ENCODE peak calls at places on chromosomes 16 and 17, in five cellular contexts. K, Q, J, B and A are unnamed samples.

GRCh38 chr17:49552070-49552751 is 23.5 kb upstream of the NXPH3 start:
- DNase-seq in K (no peak), Q (no peak), J (no peak), B (no peak), A (no peak)

GRCh38 chr17:60941028-60941427 is 263.4 kb downstream of the BCAS3 start:
- DNase-seq in K (no peak), Q (peak; percentile 86), J (peak; percentile 93), B (peak; percentile 45), A (peak; percentile 92)

GRCh38 chr17:76667356-76667755 is 23.8 kb upstream of the ST6GALNAC1 start:
- DNase-seq in K (no peak), Q (no peak), J (no peak), B (no peak), A (no peak)

GRCh38 chr16:16797239-16797638 is 418.3 kb downstream of the NPIPA7 start:
- DNase-seq in K (peak; percentile 59), Q (no peak), J (no peak), B (no peak), A (no peak)

GRCh38 chr16:57807252-57807967 is 5.1 kb upstream of the KIFC3 start:
- DNase-seq in K (no peak), Q (no peak), J (no peak), B (no peak), A (no peak)

GRCh38 chr17:42061641-42062487 is 11.5 kb upstream of the C17orf113 start:
- DNase-seq in K (no peak), Q (no peak), J (no peak), B (no peak), A (no peak)

GRCh38 chr17:386145-386876 is 33.7 kb upstream of the RPH3AL start:
- DNase-seq in K (peak; percentile 93), Q (no peak), J (no peak), B (peak; percentile 42), A (peak; percentile 21)

GRCh38 chr16:57029161-57030160 is 40.1 kb downstream of the NLRC5 start:
- DNase-seq in K (no peak), Q (no peak), J (peak; percentile 31), B (no peak), A (peak; percentile 48)

GRCh38 chr17:38873646-38874380 is 4.0 kb downstream of the LASP1 start:
- DNase-seq in K (peak; percentile 4), Q (no peak), J (no peak), B (no peak), A (no peak)

GRCh38 chr17:16384557-16384956 is 3.7 kb downstream of the UBB start:
- DNase-seq in K (no peak), Q (no peak), J (no peak), B (no peak), A (no peak)

GRCh38 chr17:74761931-74762330 is 13.5 kb downstream of the NHERF1 start:
- DNase-seq in K (no peak), Q (no peak), J (no peak), B (no peak), A (no peak)

GRCh38 chr16:50699345-50700159 is 6.1 kb downstream of the NOD2 start:
- DNase-seq in K (no peak), Q (no peak), J (no peak), B (peak; percentile 68), A (peak; percentile 31)

GRCh38 chr17:5758651-5759050 is 174.3 kb upstream of the NLRP1 start:
- DNase-seq in K (peak; percentile 39), Q (no peak), J (peak; percentile 27), B (no peak), A (peak; percentile 63)

GRCh38 chr17:64053101-64053500 is 32.7 kb upstream of the ICAM2 start:
- DNase-seq in K (no peak), Q (no peak), J (no peak), B (no peak), A (no peak)

GRCh38 chr17:36610472-36610871 is 9.1 kb downstream of the MRM1 start:
- DNase-seq in K (no peak), Q (no peak), J (no peak), B (no peak), A (no peak)

GRCh38 chr17:36611345-36612072 is 10.1 kb downstream of the MRM1 start:
- DNase-seq in K (no peak), Q (peak; percentile 37), J (peak; percentile 86), B (no peak), A (peak; percentile 76)

GRCh38 chr17:36608280-36608679 is 6.9 kb downstream of the MRM1 start:
- DNase-seq in K (no peak), Q (no peak), J (no peak), B (no peak), A (no peak)

GRCh38 chr17:36608794-36609497 is 7.6 kb downstream of the MRM1 start:
- DNase-seq in K (peak; percentile 69), Q (peak; percentile 29), J (peak; percentile 73), B (no peak), A (peak; percentile 79)

DNA sequence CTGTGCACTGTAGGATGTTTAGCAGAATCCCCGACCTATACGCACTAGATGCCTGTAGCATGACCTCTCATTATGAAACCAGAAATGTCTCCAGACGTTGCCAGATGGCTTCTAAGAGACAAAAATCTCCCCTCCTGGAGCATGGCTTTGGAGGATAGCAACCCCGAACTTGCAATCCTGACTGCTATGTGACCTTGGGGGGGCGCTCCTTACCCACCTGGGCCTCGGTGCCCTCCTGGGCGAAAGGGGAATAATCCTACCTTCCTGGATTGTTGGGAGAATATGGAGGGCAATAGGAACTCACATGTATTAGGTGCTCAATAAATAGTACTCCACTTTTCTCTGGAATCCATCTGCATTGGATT is 8.1 kb downstream of the MRM1 start:
- DNase-seq in K (no peak), Q (no peak), J (no peak), B (no peak), A (no peak)
- TF ChIP-seq CTCF in K (no peak), Q (no peak), J (no peak), B (no peak), A (no peak)

DNA sequence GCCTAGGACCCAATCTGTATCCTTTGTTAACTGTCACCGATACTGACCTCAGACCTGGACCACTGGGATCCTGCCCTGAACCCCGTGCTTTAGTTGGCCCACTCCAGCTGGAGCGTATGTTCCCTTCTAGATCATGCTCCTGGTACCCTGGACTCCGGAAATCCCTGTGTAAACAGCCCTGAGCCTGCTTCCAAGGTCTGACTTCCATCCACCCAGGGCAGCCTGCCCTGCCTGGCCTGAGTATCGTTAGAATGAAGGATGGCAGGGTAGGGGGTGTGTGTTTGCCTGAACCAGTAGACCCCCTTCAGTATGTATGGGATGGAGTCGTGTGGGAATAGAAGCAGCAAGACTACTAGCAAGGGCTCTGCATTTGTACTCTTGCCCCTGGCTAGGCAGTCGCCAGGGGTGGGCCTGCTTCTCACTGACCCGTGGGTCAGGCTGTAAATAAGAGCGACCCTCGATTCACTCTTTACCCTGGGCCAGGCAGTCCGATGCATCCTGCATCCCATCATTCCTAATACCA is 691 bp upstream of the TMEM98 start:
- DNase-seq in K (no peak), Q (no peak), J (no peak), B (no peak), A (no peak)
- H3K4me3 ChIP-seq in K (peak overlapping the region; percentile 77), Q (peak overlapping the region; percentile 68), J (peak overlapping the region; percentile 71), B (peak overlapping the region; percentile 59), A (peak overlapping the region; percentile 63)

GRCh38 chr16:63461248-63461841 is 1425.1 kb upstream of the CDH8 start:
- DNase-seq in K (peak; percentile 73), Q (no peak), J (peak; percentile 33), B (no peak), A (peak; percentile 81)
- TF ChIP-seq CTCF in K (peak; percentile 86), Q (peak; percentile 38), J (no peak), B (no peak), A (peak; percentile 57)

DNA sequence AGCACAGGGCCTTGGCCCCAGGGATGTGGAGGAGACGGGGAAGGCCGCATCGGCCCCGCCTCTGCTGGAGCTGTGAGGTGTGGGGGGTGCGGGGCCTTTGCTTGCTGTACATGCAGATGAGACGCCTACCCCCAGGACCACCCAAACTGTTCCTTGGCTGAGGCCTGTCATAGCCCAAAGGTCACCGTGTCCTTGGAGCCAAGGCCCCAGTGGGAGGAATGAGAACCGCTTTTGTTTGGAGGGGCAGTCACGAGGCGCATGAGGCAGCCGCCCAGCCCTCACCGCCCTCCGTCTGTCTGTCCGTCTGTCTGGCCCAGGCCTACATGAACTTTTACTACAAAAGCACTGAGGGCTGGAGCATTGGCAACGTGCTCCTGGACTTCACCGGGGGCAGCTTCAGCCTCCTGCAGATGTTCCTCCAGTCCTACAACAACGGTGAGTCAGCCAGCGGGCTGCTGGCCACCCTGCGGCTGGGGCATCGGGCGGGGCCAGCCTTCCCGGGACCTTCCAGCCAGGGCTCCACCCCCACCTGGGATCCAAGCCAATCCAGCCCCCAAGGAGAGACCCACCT is 8.8 kb downstream of the TAX1BP3 start:
- DNase-seq in K (no peak), Q (peak; percentile 45), J (peak; percentile 97), B (peak; percentile 81), A (peak; percentile 87)
- H3K4me3 ChIP-seq in K (no peak overlapping the region), Q (no peak overlapping the region), J (no peak overlapping the region), B (no peak overlapping the region), A (no peak overlapping the region)

DNA sequence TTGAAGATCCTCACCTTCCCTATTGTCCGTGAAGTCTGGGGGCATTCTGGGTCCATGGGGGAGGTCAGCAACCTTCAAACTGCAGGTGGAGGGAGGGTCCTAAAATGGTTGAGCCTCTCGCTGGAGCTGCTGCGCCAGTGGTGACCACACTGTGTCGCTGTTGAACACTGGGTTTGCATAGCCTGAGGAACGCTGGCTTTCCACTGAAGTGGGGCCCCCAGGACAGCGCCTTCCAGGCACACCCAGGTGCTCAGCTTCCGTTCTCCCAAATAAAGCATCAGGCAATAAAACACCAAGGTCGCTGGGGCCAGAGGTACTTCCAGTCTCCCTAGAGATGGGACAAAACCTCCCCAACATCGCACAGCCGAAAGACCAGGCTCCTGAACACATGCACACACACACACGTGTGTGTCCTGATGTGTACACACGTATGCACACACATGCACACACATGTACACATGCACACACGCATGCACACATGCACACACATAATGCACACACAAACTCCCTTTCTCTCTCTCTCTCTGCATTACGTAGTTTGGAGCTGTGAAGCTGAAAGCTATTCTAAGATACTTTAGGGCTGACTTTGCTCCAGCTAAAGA is 120.6 kb downstream of the IRF8 start:
- DNase-seq in K (peak; percentile 60), Q (no peak), J (no peak), B (no peak), A (no peak)
- TF ChIP-seq CTCF in K (peak; percentile 75), Q (peak; percentile 45), J (peak; percentile 28), B (no peak), A (peak; percentile 27)

DNA sequence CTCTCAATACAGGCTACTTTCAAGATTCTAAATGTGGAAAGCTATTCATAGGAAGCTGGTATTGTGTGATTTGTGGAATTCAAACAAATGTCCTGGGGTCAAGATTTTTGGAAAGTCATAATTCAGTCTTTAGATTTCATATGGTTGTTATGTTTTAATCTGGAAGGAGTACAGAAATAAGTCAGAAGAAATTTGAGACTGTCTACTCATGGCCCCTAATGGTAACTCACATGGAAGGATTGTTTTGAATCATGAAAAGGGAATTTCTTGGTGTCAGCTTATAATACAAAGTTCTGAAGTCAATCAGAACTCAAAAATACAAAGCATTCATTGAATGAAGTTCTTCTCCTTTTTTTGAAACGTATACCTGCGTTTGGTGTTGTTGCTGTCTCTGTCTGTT is 3.1 kb downstream of the KCNJ2 start:
- DNase-seq in K (no peak), Q (no peak), J (no peak), B (no peak), A (no peak)
- H3K4me3 ChIP-seq in K (no peak overlapping the region), Q (no peak overlapping the region), J (no peak overlapping the region), B (no peak overlapping the region), A (no peak overlapping the region)

GRCh38 chr16:24700549-24701392 is 28.7 kb upstream of the TNRC6A start:
- DNase-seq in K (no peak), Q (peak; percentile 94), J (peak; percentile 99), B (peak; percentile 90), A (peak; percentile 97)
- TF ChIP-seq CTCF in K (no peak), Q (peak; percentile 59), J (peak; percentile 55), B (no peak), A (peak; percentile 50)